ENCODE peak calls at places on chromosome 21, in seven cellular contexts. One of them, this sample, is unnamed.

GRCh38 chr21:17119466-17120297 is 393.2 kb upstream of the CXADR start:
- DNase-seq in breast epithelium: no peak
- DNase-seq in HCT116: no peak
- DNase-seq in K562: no peak
- DNase-seq in spleen: no peak
- DNase-seq in ovary: no peak
- DNase-seq in sigmoid colon: no peak
- DNase-seq in this sample: no peak

GRCh38 chr21:38869946-38870345 is 64.2 kb downstream of the ETS2 start:
- DNase-seq in sigmoid colon: no peak
- DNase-seq in HCT116: no peak
- DNase-seq in spleen: no peak
- DNase-seq in K562: no peak
- DNase-seq in breast epithelium: no peak
- DNase-seq in ovary: no peak
- DNase-seq in this sample: no peak

GRCh38 chr21:23951251-23951650 is 1656.0 kb downstream of the MRPL39 start:
- DNase-seq in sigmoid colon: no peak
- DNase-seq in breast epithelium: no peak
- DNase-seq in spleen: no peak
- DNase-seq in HCT116: no peak
- DNase-seq in K562: no peak
- DNase-seq in ovary: no peak
- DNase-seq in this sample: no peak

GRCh38 chr21:41802185-41802584 is 35.3 kb upstream of the RIPK4 start:
- DNase-seq in ovary: no peak
- DNase-seq in HCT116: no peak
- DNase-seq in sigmoid colon: no peak
- DNase-seq in breast epithelium: no peak
- DNase-seq in spleen: no peak
- DNase-seq in K562: no peak
- DNase-seq in this sample: no peak

GRCh38 chr21:41861255-41861654 is 17.9 kb downstream of the PRDM15 start:
- DNase-seq in HCT116: no peak
- DNase-seq in breast epithelium: no peak
- DNase-seq in sigmoid colon: no peak
- DNase-seq in spleen: peak; percentile 31
- DNase-seq in K562: no peak
- DNase-seq in ovary: no peak
- DNase-seq in this sample: no peak

GRCh38 chr21:34670220-34670961 is 1.6 kb downstream of the CLIC6 start:
- DNase-seq in sigmoid colon: no peak
- DNase-seq in K562: no peak
- DNase-seq in spleen: peak; percentile 74
- DNase-seq in breast epithelium: no peak
- DNase-seq in HCT116: no peak
- DNase-seq in ovary: peak; percentile 22
- DNase-seq in this sample: no peak

GRCh38 chr21:42163511-42163863 is 55.5 kb upstream of the ABCG1 start:
- DNase-seq in breast epithelium: no peak
- DNase-seq in ovary: no peak
- DNase-seq in spleen: no peak
- DNase-seq in sigmoid colon: no peak
- DNase-seq in K562: no peak
- DNase-seq in HCT116: no peak
- DNase-seq in this sample: no peak

GRCh38 chr21:40829791-40830190 is 17.2 kb downstream of the DSCAM start:
- DNase-seq in sigmoid colon: no peak
- DNase-seq in HCT116: no peak
- DNase-seq in K562: no peak
- DNase-seq in spleen: no peak
- DNase-seq in ovary: no peak
- DNase-seq in breast epithelium: no peak
- DNase-seq in this sample: no peak

GRCh38 chr21:26169061-26169610 is 1.4 kb downstream of the APP start:
- DNase-seq in breast epithelium: peak; percentile 42
- DNase-seq in sigmoid colon: peak; percentile 70
- DNase-seq in ovary: peak; percentile 13
- DNase-seq in HCT116: peak; percentile 29
- DNase-seq in K562: no peak
- DNase-seq in spleen: no peak
- DNase-seq in this sample: no peak

GRCh38 chr21:41899431-41900202 is 20.5 kb upstream of the PRDM15 start:
- DNase-seq in spleen: no peak
- DNase-seq in sigmoid colon: peak; percentile 48
- DNase-seq in ovary: no peak
- DNase-seq in HCT116: no peak
- DNase-seq in breast epithelium: no peak
- DNase-seq in K562: no peak
- DNase-seq in this sample: no peak

GRCh38 chr21:25639922-25640670 is 1.0 kb downstream of the JAM2 start:
- DNase-seq in sigmoid colon: peak; percentile 73
- DNase-seq in HCT116: no peak
- DNase-seq in ovary: peak; percentile 51
- DNase-seq in spleen: peak; percentile 78
- DNase-seq in breast epithelium: no peak
- DNase-seq in K562: no peak
- DNase-seq in this sample: no peak

GRCh38 chr21:38527737-38528136 is 29.5 kb upstream of the ERG start:
- DNase-seq in ovary: no peak
- DNase-seq in breast epithelium: no peak
- DNase-seq in HCT116: no peak
- DNase-seq in K562: no peak
- DNase-seq in spleen: no peak
- DNase-seq in sigmoid colon: no peak
- DNase-seq in this sample: no peak

GRCh38 chr21:25872271-25872670 is 137.5 kb downstream of the GABPA start:
- DNase-seq in HCT116: no peak
- DNase-seq in spleen: no peak
- DNase-seq in sigmoid colon: no peak
- DNase-seq in ovary: no peak
- DNase-seq in breast epithelium: no peak
- DNase-seq in K562: peak; percentile 13
- DNase-seq in this sample: no peak

GRCh38 chr21:37564924-37565529 is 198.5 kb downstream of the DYRK1A start:
- DNase-seq in breast epithelium: no peak
- DNase-seq in K562: no peak
- DNase-seq in spleen: no peak
- DNase-seq in HCT116: no peak
- DNase-seq in ovary: no peak
- DNase-seq in sigmoid colon: no peak
- DNase-seq in this sample: peak; percentile 50

GRCh38 chr21:34874689-34875513 is 174.2 kb downstream of the RUNX1 start:
- DNase-seq in HCT116: no peak
- DNase-seq in breast epithelium: no peak
- DNase-seq in K562: no peak
- DNase-seq in spleen: no peak
- DNase-seq in ovary: no peak
- DNase-seq in sigmoid colon: no peak
- DNase-seq in this sample: no peak

GRCh38 chr21:33937931-33938339 is 22.3 kb upstream of the ATP5PO start:
- DNase-seq in sigmoid colon: no peak
- DNase-seq in spleen: no peak
- DNase-seq in ovary: no peak
- DNase-seq in K562: no peak
- DNase-seq in HCT116: no peak
- DNase-seq in breast epithelium: no peak
- DNase-seq in this sample: no peak

GRCh38 chr21:35046880-35047229 is 2.2 kb downstream of the RUNX1 start:
- DNase-seq in breast epithelium: no peak
- DNase-seq in spleen: peak; percentile 79
- DNase-seq in ovary: no peak
- DNase-seq in sigmoid colon: no peak
- DNase-seq in HCT116: no peak
- DNase-seq in K562: no peak
- DNase-seq in this sample: peak; percentile 25

GRCh38 chr21:38228115-38228514 is 28.7 kb upstream of the KCNJ15 start:
- DNase-seq in sigmoid colon: no peak
- DNase-seq in HCT116: no peak
- DNase-seq in breast epithelium: no peak
- DNase-seq in spleen: no peak
- DNase-seq in ovary: no peak
- DNase-seq in K562: no peak
- DNase-seq in this sample: no peak

GRCh38 chr21:38236232-38236631 is 20.6 kb upstream of the KCNJ15 start:
- DNase-seq in breast epithelium: no peak
- DNase-seq in K562: no peak
- DNase-seq in sigmoid colon: no peak
- DNase-seq in spleen: no peak
- DNase-seq in ovary: no peak
- DNase-seq in HCT116: no peak
- DNase-seq in this sample: no peak

GRCh38 chr21:36260802-36261201 is 59.2 kb upstream of the MORC3 start:
- DNase-seq in HCT116: no peak
- DNase-seq in ovary: no peak
- DNase-seq in breast epithelium: no peak
- DNase-seq in K562: no peak
- DNase-seq in spleen: peak; percentile 76
- DNase-seq in sigmoid colon: no peak
- DNase-seq in this sample: no peak
- TF ChIP-seq CTCF in HCT116: no peak
- TF ChIP-seq CTCF in ovary: no peak
- TF ChIP-seq CTCF in breast epithelium: no peak
- TF ChIP-seq CTCF in K562: no peak
- TF ChIP-seq CTCF in spleen: peak; percentile 15
- TF ChIP-seq CTCF in sigmoid colon: no peak
- TF ChIP-seq CTCF in this sample: no peak

DNA sequence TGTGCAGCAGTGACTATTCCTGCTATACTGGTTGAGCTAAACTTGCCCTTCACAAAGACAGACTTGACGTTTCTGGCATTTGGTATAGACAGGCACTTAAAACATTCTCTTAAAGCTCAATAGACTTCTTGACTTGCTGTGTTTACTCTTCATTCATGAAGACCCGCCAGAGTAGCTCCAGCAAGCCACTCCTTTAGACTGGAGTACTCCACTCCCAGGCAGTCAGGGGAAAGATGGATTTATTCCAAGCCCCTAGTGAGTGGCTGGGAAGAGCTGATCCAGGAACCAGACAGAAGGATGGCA is 70.7 kb downstream of the EVA1C start:
- DNase-seq in spleen: no peak
- DNase-seq in sigmoid colon: no peak
- DNase-seq in breast epithelium: peak; percentile 35
- DNase-seq in ovary: no peak
- DNase-seq in K562: no peak
- DNase-seq in HCT116: no peak
- DNase-seq in this sample: no peak
- TF ChIP-seq POLR2A in spleen: no peak
- TF ChIP-seq POLR2A in sigmoid colon: no peak
- TF ChIP-seq POLR2A in breast epithelium: no peak
- TF ChIP-seq POLR2A in ovary: no peak
- TF ChIP-seq POLR2A in K562: no peak
- TF ChIP-seq POLR2A in HCT116: no peak
- TF ChIP-seq POLR2A in this sample: no peak

GRCh38 chr21:28588997-28589396 is 403.7 kb downstream of the LTN1 start:
- DNase-seq in breast epithelium: no peak
- DNase-seq in sigmoid colon: no peak
- DNase-seq in ovary: no peak
- DNase-seq in spleen: no peak
- DNase-seq in K562: no peak
- DNase-seq in HCT116: no peak
- DNase-seq in this sample: no peak

GRCh38 chr21:28587748-28588147 is 404.9 kb downstream of the LTN1 start:
- DNase-seq in ovary: no peak
- DNase-seq in K562: no peak
- DNase-seq in sigmoid colon: no peak
- DNase-seq in breast epithelium: no peak
- DNase-seq in spleen: no peak
- DNase-seq in HCT116: no peak
- DNase-seq in this sample: no peak

GRCh38 chr21:28590026-28590425 is 402.7 kb downstream of the LTN1 start:
- DNase-seq in K562: no peak
- DNase-seq in breast epithelium: no peak
- DNase-seq in HCT116: no peak
- DNase-seq in sigmoid colon: no peak
- DNase-seq in spleen: no peak
- DNase-seq in ovary: no peak
- DNase-seq in this sample: no peak

GRCh38 chr21:28592205-28592845 is 400.4 kb downstream of the LTN1 start:
- DNase-seq in ovary: no peak
- DNase-seq in spleen: no peak
- DNase-seq in K562: no peak
- DNase-seq in sigmoid colon: no peak
- DNase-seq in breast epithelium: no peak
- DNase-seq in HCT116: no peak
- DNase-seq in this sample: no peak

GRCh38 chr21:28590722-28591121 is 402.0 kb downstream of the LTN1 start:
- DNase-seq in HCT116: no peak
- DNase-seq in sigmoid colon: no peak
- DNase-seq in K562: no peak
- DNase-seq in ovary: no peak
- DNase-seq in spleen: no peak
- DNase-seq in breast epithelium: no peak
- DNase-seq in this sample: no peak
- TF ChIP-seq CTCF in HCT116: no peak
- TF ChIP-seq CTCF in sigmoid colon: no peak
- TF ChIP-seq CTCF in K562: no peak
- TF ChIP-seq CTCF in ovary: no peak
- TF ChIP-seq CTCF in spleen: no peak
- TF ChIP-seq CTCF in breast epithelium: no peak
- TF ChIP-seq CTCF in this sample: no peak

GRCh38 chr21:46459356-46460112 is 843 bp downstream of the DIP2A start:
- DNase-seq in ovary: peak; percentile 36
- DNase-seq in sigmoid colon: peak; percentile 81
- DNase-seq in K562: peak; percentile 45
- DNase-seq in spleen: peak; percentile 83
- DNase-seq in HCT116: no peak
- DNase-seq in breast epithelium: peak; percentile 27
- DNase-seq in this sample: no peak

GRCh38 chr21:46457801-46458314 is 833 bp upstream of the DIP2A start:
- DNase-seq in breast epithelium: no peak
- DNase-seq in K562: peak; percentile 69
- DNase-seq in sigmoid colon: peak; percentile 77
- DNase-seq in ovary: peak; percentile 28
- DNase-seq in spleen: no peak
- DNase-seq in HCT116: peak; percentile 4
- DNase-seq in this sample: peak; percentile 50

GRCh38 chr21:46456750-46457149 is 1.9 kb upstream of the DIP2A start:
- DNase-seq in K562: no peak
- DNase-seq in breast epithelium: no peak
- DNase-seq in ovary: no peak
- DNase-seq in HCT116: no peak
- DNase-seq in sigmoid colon: no peak
- DNase-seq in spleen: no peak
- DNase-seq in this sample: no peak

GRCh38 chr21:46458315-46459023 is at the start of gene DIP2A:
- DNase-seq in ovary: peak; percentile 94
- DNase-seq in sigmoid colon: peak; percentile 98
- DNase-seq in breast epithelium: peak; percentile 92
- DNase-seq in K562: peak; percentile 100
- DNase-seq in spleen: peak; percentile 99
- DNase-seq in HCT116: peak; percentile 91
- DNase-seq in this sample: peak; percentile 94

DNA sequence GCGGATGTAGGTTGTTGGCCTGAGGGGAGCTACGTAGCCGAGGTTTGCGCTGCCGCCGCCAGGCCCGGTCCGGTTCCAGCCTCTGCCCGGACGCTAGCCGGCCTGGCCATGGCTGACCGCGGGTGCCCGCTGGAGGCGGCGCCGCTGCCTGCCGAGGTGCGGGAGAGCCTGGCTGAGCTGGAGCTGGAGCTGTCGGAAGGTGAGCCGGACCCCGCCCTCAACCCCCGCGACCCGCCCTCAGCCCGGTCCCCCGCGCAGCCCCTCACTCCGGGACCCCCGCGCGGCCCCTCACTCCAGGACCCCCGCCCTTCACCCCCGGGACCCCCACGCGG is 299 bp downstream of the DIP2A start:
- DNase-seq in ovary: no peak
- DNase-seq in sigmoid colon: no peak
- DNase-seq in HCT116: no peak
- DNase-seq in K562: no peak
- DNase-seq in spleen: no peak
- DNase-seq in breast epithelium: no peak
- DNase-seq in this sample: no peak
- TF ChIP-seq POLR2A in ovary: no peak
- TF ChIP-seq POLR2A in sigmoid colon: no peak
- TF ChIP-seq POLR2A in HCT116: no peak
- TF ChIP-seq POLR2A in K562: no peak
- TF ChIP-seq POLR2A in spleen: no peak
- TF ChIP-seq POLR2A in breast epithelium: no peak
- TF ChIP-seq POLR2A in this sample: no peak